ENCODE peak calls at places on chromosomes 6 and 20, in four cellular contexts. M is uterus, B is colonic mucosa, P is heart right ventricle. C is an unnamed sample.

GRCh38 chr6:84764332-84765049 is at the start of gene TBX18:
- DNase-seq in M (peak; percentile 82), B (peak; percentile 86), P (peak; percentile 87), C (peak; percentile 98)

GRCh38 chr6:27078734-27079357 is 168.7 kb upstream of the PRSS16 start:
- DNase-seq in M (no peak), B (peak; percentile 57), P (no peak), C (no peak)

GRCh38 chr20:58071991-58072390 is 156.5 kb downstream of the ANKRD60 start:
- DNase-seq in M (no peak), B (peak; percentile 11), P (no peak), C (no peak)

GRCh38 chr20:63312690-63313348 is 19.8 kb downstream of the COL20A1 start:
- DNase-seq in M (no peak), B (no peak), P (peak; percentile 64), C (no peak)

GRCh38 chr6:157228421-157229218 is 94.7 kb downstream of the TMEM242 start:
- DNase-seq in M (no peak), B (no peak), P (no peak), C (peak; percentile 65)

GRCh38 chr6:79630883-79631799 is at the start of gene SH3BGRL2:
- DNase-seq in M (peak; percentile 67), B (peak; percentile 95), P (peak; percentile 71), C (peak; percentile 60)

GRCh38 chr6:133887478-133887877 is 1.4 kb upstream of the TCF21 start:
- DNase-seq in M (no peak), B (no peak), P (no peak), C (no peak)

GRCh38 chr20:64106981-64107735 is at the start of gene NPBWR2:
- DNase-seq in M (no peak), B (no peak), P (no peak), C (no peak)

GRCh38 chr6:35919827-35920751 is 809 bp downstream of the SRPK1 start:
- DNase-seq in M (no peak), B (peak; percentile 77), P (peak; percentile 16), C (no peak)

GRCh38 chr6:168206186-168206585 is 113.4 kb downstream of the DACT2 start:
- DNase-seq in M (no peak), B (no peak), P (no peak), C (peak; percentile 42)

GRCh38 chr6:20243288-20243687 is 31.0 kb upstream of the MBOAT1 start:
- DNase-seq in M (no peak), B (no peak), P (no peak), C (no peak)

GRCh38 chr20:11920083-11920482 is 2.4 kb downstream of the BTBD3 start:
- DNase-seq in M (no peak), B (no peak), P (no peak), C (no peak)
- H3K27ac ChIP-seq in M (no peak overlapping the region), B (no peak overlapping the region), P (no peak overlapping the region), C (no peak overlapping the region)

DNA sequence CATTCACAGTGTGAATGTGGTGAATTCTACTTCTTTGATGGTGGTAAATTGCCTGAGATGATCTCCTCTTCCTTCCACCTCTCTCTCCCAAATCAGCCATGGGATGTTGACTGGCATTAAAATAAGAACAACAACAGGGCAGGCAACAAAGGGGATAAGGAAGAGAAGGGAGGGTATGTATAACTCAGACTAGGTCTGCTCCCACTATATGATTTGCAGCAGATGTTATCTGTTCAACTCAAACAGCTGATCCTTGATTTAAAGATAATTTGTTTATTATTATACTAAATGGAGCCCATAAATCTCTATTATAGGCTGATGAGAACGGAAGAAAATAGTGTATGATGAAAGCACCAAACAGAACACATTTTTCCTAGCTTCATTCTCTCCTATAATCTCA is 262.0 kb downstream of the BTBD3 start:
- DNase-seq in M (no peak), B (no peak), P (no peak), C (no peak)
- H3K4me1 ChIP-seq in M (no peaks in the 10 kb centered on the region), B (no peaks in the 10 kb centered on the region), P (peaks cover 6% of the 10 kb centered on the region), C (no peaks in the 10 kb centered on the region)

DNA sequence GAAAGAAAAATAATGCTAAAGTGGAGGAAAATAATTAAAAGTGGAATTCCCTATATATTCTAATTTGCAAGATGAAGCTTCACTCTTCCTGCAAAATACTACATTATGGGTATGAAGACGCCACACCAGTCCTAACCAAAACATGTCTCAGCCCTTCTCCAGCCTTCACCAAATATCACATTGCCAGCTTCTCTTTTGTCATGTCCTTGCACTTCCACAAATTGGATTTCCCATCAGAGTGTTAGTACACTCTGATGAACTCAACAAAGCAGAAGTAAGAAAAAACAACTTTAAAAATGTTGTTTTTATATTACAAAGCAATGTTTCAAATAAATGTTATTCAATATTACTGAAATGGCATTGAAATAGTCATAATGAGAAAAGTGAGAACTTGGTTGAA is 62.4 kb upstream of the RNF146 start:
- DNase-seq in M (no peak), B (no peak), P (no peak), C (no peak)
- H3K4me3 ChIP-seq in M (no peak overlapping the region), B (no peak overlapping the region), P (no peak overlapping the region), C (no peak overlapping the region)

GRCh38 chr20:23995905-23996666 is 7.5 kb upstream of the GGTLC1 start:
- DNase-seq in M (peak; percentile 43), B (peak; percentile 54), P (peak; percentile 59), C (no peak)
- H3K27ac ChIP-seq in M (no peak overlapping the region), B (no peak overlapping the region), P (no peak overlapping the region), C (no peak overlapping the region)

DNA sequence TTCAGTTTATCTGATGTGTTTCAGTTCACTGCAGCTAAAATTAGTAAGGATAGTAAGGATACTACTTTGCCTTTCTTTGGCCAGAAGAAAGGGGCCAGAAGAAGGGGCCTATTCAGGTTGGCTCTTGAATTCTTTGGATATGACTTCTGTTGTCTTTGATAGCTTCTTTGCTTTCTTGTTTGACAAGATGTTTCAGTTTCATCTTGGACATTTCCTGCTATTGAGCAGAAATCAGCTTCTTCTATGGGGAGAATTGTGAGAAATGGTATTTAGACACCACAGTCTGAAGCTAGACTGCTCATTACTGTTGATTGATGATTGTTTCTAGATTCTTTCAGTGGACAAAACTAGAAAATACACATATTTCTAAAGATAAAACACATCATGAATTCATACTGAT is 23.2 kb downstream of the L3MBTL3 start:
- DNase-seq in M (no peak), B (no peak), P (no peak), C (no peak)
- H3K4me1 ChIP-seq in M (no peaks in the 10 kb centered on the region), B (no peaks in the 10 kb centered on the region), P (no peaks in the 10 kb centered on the region), C (no peaks in the 10 kb centered on the region)

DNA sequence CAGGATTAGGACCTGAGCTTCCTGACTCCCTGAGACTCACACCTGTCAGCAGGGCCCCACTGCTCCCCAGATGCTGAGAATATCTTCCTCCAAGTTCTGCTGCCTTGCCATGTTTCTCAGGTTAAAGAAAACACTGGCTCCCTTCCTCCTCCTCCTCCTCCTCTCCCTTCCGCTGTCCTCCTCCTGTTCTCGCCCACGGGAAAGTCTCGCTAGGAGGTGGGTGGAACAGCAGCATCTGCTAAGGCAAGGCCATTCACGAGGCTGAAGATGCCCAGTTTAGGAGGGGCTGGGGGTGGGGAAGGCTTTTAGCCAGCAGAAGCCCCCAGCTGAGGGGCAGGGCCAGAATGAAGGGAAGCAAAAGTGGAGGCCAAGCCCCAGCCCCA is 23.8 kb downstream of the KCNK15 start:
- DNase-seq in M (no peak), B (no peak), P (no peak), C (no peak)
- H3K4me3 ChIP-seq in M (no peak overlapping the region), B (no peak overlapping the region), P (no peak overlapping the region), C (no peak overlapping the region)

GRCh38 chr20:3759316-3759715 is 8.2 kb downstream of the ADISSP start:
- DNase-seq in M (no peak), B (no peak), P (no peak), C (no peak)
- H3K27ac ChIP-seq in M (peak overlapping the region; percentile 1), B (no peak overlapping the region), P (peak overlapping the region; percentile 49), C (no peak overlapping the region)